ENCODE peak calls at places on chromosomes 11 and 22, in nine cellular contexts. S, G, U, V, L, O, Y, F and P are unnamed samples.

GRCh38 chr11:70503878-70504240 is 105.5 kb downstream of the CTTN start:
- DNase-seq in S (no peak), G (no peak), U (no peak), V (no peak), L (no peak), O (no peak), Y (no peak), F (no peak), P (peak; percentile 48)

GRCh38 chr11:116537736-116538135 is 235.1 kb downstream of the BUD13 start:
- DNase-seq in S (no peak), G (no peak), U (no peak), V (no peak), L (no peak), O (no peak), Y (no peak), F (no peak), P (no peak)

GRCh38 chr11:20057055-20057943 is 103.0 kb downstream of the DBX1 start:
- DNase-seq in S (no peak), G (no peak), U (no peak), V (no peak), L (no peak), O (no peak), Y (no peak), F (no peak), P (no peak)

GRCh38 chr22:47200273-47201051 is 438.0 kb downstream of the TBC1D22A start:
- DNase-seq in S (peak; percentile 58), G (no peak), U (peak; percentile 14), V (no peak), L (no peak), O (no peak), Y (no peak), F (peak; percentile 80), P (no peak)

GRCh38 chr11:32615422-32615821 is 31.8 kb downstream of the EIF3M start:
- DNase-seq in S (no peak), G (no peak), U (no peak), V (no peak), L (no peak), O (no peak), Y (no peak), F (no peak), P (no peak)

GRCh38 chr22:50269573-50270301 is 443 bp downstream of the MAPK11 start:
- DNase-seq in S (no peak), G (no peak), U (peak; percentile 73), V (peak; percentile 63), L (no peak), O (no peak), Y (no peak), F (no peak), P (peak; percentile 77)

GRCh38 chr11:134626032-134626431 is 214.0 kb upstream of the B3GAT1 start:
- DNase-seq in S (no peak), G (no peak), U (no peak), V (no peak), L (no peak), O (no peak), Y (no peak), F (peak; percentile 68), P (no peak)

GRCh38 chr11:2186669-2187266 is 15.2 kb upstream of the TH start:
- DNase-seq in S (no peak), G (no peak), U (peak; percentile 66), V (no peak), L (peak; percentile 22), O (peak; percentile 18), Y (no peak), F (no peak), P (peak; percentile 13)

GRCh38 chr22:27718186-27719032 is 83.1 kb downstream of the MN1 start:
- DNase-seq in S (peak; percentile 64), G (peak; percentile 81), U (peak; percentile 99), V (peak; percentile 92), L (no peak), O (no peak), Y (no peak), F (peak; percentile 93), P (no peak)

GRCh38 chr11:103609117-103610066 is 427.0 kb upstream of the DDI1 start:
- DNase-seq in S (no peak), G (no peak), U (peak; percentile 89), V (no peak), L (no peak), O (no peak), Y (no peak), F (no peak), P (peak; percentile 24)

GRCh38 chr11:133693110-133693509 is 152.2 kb downstream of the SPATA19 start:
- DNase-seq in S (no peak), G (peak; percentile 34), U (no peak), V (no peak), L (no peak), O (no peak), Y (no peak), F (no peak), P (no peak)

GRCh38 chr11:19827399-19828135 is 114.9 kb downstream of the NAV2 start:
- DNase-seq in S (no peak), G (no peak), U (no peak), V (no peak), L (no peak), O (no peak), Y (no peak), F (no peak), P (no peak)

GRCh38 chr22:48952256-48953102 is 875.2 kb downstream of the BRD1 start:
- DNase-seq in S (peak; percentile 53), G (no peak), U (no peak), V (no peak), L (no peak), O (no peak), Y (no peak), F (peak; percentile 59), P (no peak)

GRCh38 chr11:66288138-66288865 is 641 bp downstream of the YIF1A start:
- DNase-seq in S (no peak), G (no peak), U (peak; percentile 56), V (peak; percentile 23), L (no peak), O (no peak), Y (no peak), F (no peak), P (no peak)

GRCh38 chr11:117045196-117045595 is 53.0 kb downstream of the SIK3 start:
- DNase-seq in S (no peak), G (no peak), U (peak; percentile 40), V (no peak), L (no peak), O (no peak), Y (no peak), F (no peak), P (peak; percentile 68)

GRCh38 chr11:60914620-60915249 is 777 bp downstream of the TMEM109 start:
- DNase-seq in S (peak; percentile 75), G (no peak), U (peak; percentile 68), V (no peak), L (no peak), O (no peak), Y (no peak), F (no peak), P (no peak)

GRCh38 chr22:24761888-24762675 is 12.4 kb downstream of the PIWIL3 start:
- DNase-seq in S (no peak), G (no peak), U (peak; percentile 10), V (no peak), L (no peak), O (no peak), Y (no peak), F (peak; percentile 43), P (no peak)

GRCh38 chr11:34631737-34632104 is 10.8 kb downstream of the EHF start:
- DNase-seq in S (no peak), G (no peak), U (no peak), V (no peak), L (no peak), O (no peak), Y (no peak), F (no peak), P (no peak)

GRCh38 chr11:37040921-37041320 is 442.9 kb upstream of the RAG2 start:
- DNase-seq in S (no peak), G (no peak), U (no peak), V (no peak), L (no peak), O (no peak), Y (no peak), F (no peak), P (no peak)

GRCh38 chr11:123587559-123587958 is 66.9 kb downstream of the SCN3B start:
- DNase-seq in S (no peak), G (no peak), U (no peak), V (no peak), L (no peak), O (no peak), Y (no peak), F (no peak), P (no peak)

GRCh38 chr11:114179234-114179941 is 116.8 kb upstream of the NNMT start:
- DNase-seq in S (peak; percentile 80), G (peak; percentile 88), U (no peak), V (peak; percentile 88), L (no peak), O (no peak), Y (no peak), F (peak; percentile 95), P (no peak)

GRCh38 chr11:104694259-104695070 is 203.8 kb downstream of the CASP12 start:
- DNase-seq in S (no peak), G (no peak), U (peak; percentile 68), V (no peak), L (no peak), O (no peak), Y (no peak), F (no peak), P (no peak)

GRCh38 chr11:134572741-134573675 is 161.0 kb upstream of the B3GAT1 start:
- DNase-seq in S (no peak), G (no peak), U (no peak), V (no peak), L (no peak), O (no peak), Y (no peak), F (no peak), P (no peak)

GRCh38 chr11:128551641-128552335 is 35.6 kb downstream of the ETS1 start:
- DNase-seq in S (no peak), G (no peak), U (no peak), V (no peak), L (no peak), O (no peak), Y (peak; percentile 99), F (no peak), P (no peak)

GRCh38 chr22:45870011-45870410 is 107.0 kb downstream of the WNT7B start:
- DNase-seq in S (no peak), G (no peak), U (no peak), V (no peak), L (no peak), O (no peak), Y (no peak), F (no peak), P (no peak)

GRCh38 chr22:27239520-27239919 is 562.0 kb downstream of the MN1 start:
- DNase-seq in S (no peak), G (no peak), U (peak; percentile 37), V (no peak), L (no peak), O (no peak), Y (no peak), F (no peak), P (no peak)

GRCh38 chr11:28838741-28839140 is 730.6 kb downstream of the METTL15 start:
- DNase-seq in S (no peak), G (no peak), U (peak; percentile 42), V (no peak), L (no peak), O (no peak), Y (no peak), F (no peak), P (no peak)

GRCh38 chr11:629237-629583 is 2.2 kb upstream of the SCT start:
- DNase-seq in S (no peak), G (no peak), U (no peak), V (no peak), L (no peak), O (no peak), Y (no peak), F (no peak), P (no peak)

GRCh38 chr11:66835762-66836405 is 7.4 kb upstream of the RCE1 start:
- DNase-seq in S (no peak), G (no peak), U (peak; percentile 47), V (no peak), L (no peak), O (no peak), Y (no peak), F (no peak), P (no peak)

GRCh38 chr22:50606126-50606525 is 5.5 kb downstream of the MAPK8IP2 start:
- DNase-seq in S (no peak), G (no peak), U (no peak), V (no peak), L (no peak), O (no peak), Y (no peak), F (no peak), P (no peak)

GRCh38 chr22:49672013-49672516 is 155.6 kb downstream of the BRD1 start:
- DNase-seq in S (no peak), G (no peak), U (no peak), V (no peak), L (no peak), O (no peak), Y (no peak), F (peak; percentile 54), P (no peak)